ENCODE peak calls at places on chromosomes 13 and 19, in ten cellular contexts. J is ovary, B is A549, Z is sigmoid colon, R is stomach, I is transverse colon, Q is HepG2, N is SK-N-SH, V is esophagus muscularis mucosa, U is suprapubic skin. D is an unnamed sample.
A peak's percentile ranks its signal among the peaks of the same experiment; 100 is the strongest.

GRCh38 chr13:24997367-24997967 is 98.5 kb upstream of the PABPC3 start:
- DNase-seq in Z (no peak), Q (peak; percentile 22), R (no peak), N (peak; percentile 29), U (no peak), B (peak; percentile 35), I (no peak), J (no peak), V (peak; percentile 37), D (peak; percentile 67)

GRCh38 chr13:112768795-112769411 is 79.1 kb downstream of the ATP11A start:
- DNase-seq in U (no peak), B (no peak), R (peak; percentile 64), J (no peak), Q (no peak), N (no peak), I (peak; percentile 23), V (no peak), Z (no peak), D (no peak)

GRCh38 chr13:87235621-87236020 is 435.6 kb upstream of the SLITRK5 start:
- DNase-seq in V (no peak), J (no peak), U (no peak), R (no peak), Z (no peak), I (no peak), B (no peak), N (no peak), Q (no peak), D (no peak)

GRCh38 chr13:62524498-62524897 is 1108.8 kb upstream of the PCDH20 start:
- DNase-seq in U (no peak), R (no peak), N (no peak), J (no peak), I (no peak), Q (no peak), B (no peak), Z (no peak), V (no peak), D (no peak)

GRCh38 chr19:45051929-45052579 is 13.2 kb downstream of the CLASRP start:
- DNase-seq in I (peak; percentile 54), B (no peak), Z (no peak), V (no peak), Q (no peak), U (no peak), J (no peak), N (no peak), R (peak; percentile 85), D (no peak)

GRCh38 chr19:39263912-39264305 is 4.3 kb upstream of the IFNL2 start:
- DNase-seq in I (no peak), J (no peak), N (no peak), Q (no peak), U (no peak), R (no peak), Z (no peak), V (no peak), B (no peak), D (no peak)

GRCh38 chr19:23075031-23075733 is 41.6 kb upstream of the ZNF730 start:
- DNase-seq in Z (peak; percentile 76), U (peak; percentile 60), B (no peak), R (no peak), V (no peak), J (peak; percentile 76), N (peak; percentile 92), I (peak; percentile 19), Q (no peak), D (no peak)

GRCh38 chr13:27183561-27184147 is 12.0 kb upstream of the USP12 start:
- DNase-seq in Q (no peak), I (no peak), Z (no peak), R (no peak), V (peak; percentile 79), J (no peak), N (no peak), B (peak; percentile 85), U (no peak), D (no peak)

GRCh38 chr19:5091576-5092215 is 122.8 kb downstream of the KDM4B start:
- DNase-seq in Q (no peak), B (no peak), R (no peak), Z (no peak), I (no peak), V (no peak), J (no peak), U (no peak), N (no peak), D (no peak)

GRCh38 chr19:18153555-18154134 is 682 bp downstream of the PIK3R2 start:
- DNase-seq in Q (no peak), I (peak; percentile 48), Z (no peak), R (no peak), V (peak; percentile 90), U (peak; percentile 82), N (peak; percentile 59), B (no peak), J (peak; percentile 71), D (no peak)

GRCh38 chr19:50728084-50728737 is 5.0 kb downstream of the CLEC11A start:
- DNase-seq in I (peak; percentile 42), V (no peak), B (no peak), Z (peak; percentile 91), R (peak; percentile 43), Q (peak; percentile 20), N (peak; percentile 79), J (peak; percentile 89), U (peak; percentile 81), D (peak; percentile 62)

GRCh38 chr19:32404939-32405430 is 585 bp upstream of the DPY19L3 start:
- DNase-seq in N (no peak), U (peak; percentile 84), J (peak; percentile 83), Z (peak; percentile 80), Q (peak; percentile 19), I (peak; percentile 57), B (no peak), V (peak; percentile 92), R (peak; percentile 69), D (peak; percentile 35)

GRCh38 chr19:34332027-34332786 is 32.8 kb upstream of the GPI start:
- DNase-seq in I (no peak), B (no peak), N (no peak), V (no peak), Q (no peak), J (no peak), R (no peak), Z (no peak), U (no peak), D (no peak)

DNA sequence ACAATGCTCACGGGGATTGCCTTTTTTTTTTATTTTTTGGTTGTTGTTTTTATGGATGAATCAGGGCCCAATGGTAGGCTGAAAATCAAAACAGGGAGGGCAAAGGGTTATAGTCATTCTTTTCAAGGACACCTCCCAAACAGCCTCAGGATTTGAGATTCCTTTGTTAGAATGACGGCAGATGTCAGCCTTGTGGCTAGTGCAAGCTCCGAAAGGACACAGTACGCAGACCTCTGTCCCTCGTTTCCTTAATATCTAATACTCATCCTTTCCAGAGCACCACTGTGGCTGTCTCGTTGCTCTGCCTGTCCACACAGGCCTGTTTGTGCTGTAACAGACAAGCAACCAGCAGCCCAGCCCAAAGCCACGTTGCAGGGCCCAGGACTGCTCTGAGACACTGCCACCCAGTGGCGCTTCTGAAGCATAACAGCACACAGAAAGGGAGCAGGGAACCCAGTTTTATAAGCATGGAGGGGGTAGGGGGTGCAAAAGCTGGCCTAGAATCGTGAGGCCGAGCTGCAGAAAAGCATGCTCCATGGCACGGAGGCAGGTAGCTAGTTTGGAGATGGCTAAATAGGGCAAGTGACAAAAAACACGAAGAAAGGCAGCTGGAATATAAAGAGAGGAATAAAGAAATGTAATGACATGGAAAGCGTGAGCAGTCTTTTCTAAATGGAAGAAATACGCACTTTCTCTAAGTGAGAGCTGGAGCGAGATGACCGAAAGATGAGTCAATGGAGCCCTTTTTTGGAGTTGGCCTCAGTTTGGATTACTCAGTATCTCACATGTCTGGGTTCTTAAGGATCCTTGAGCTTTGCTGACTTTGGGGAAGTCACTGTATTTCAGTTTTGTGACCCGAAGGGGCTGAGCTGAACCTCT is 40.7 kb upstream of the MEDAG start:
- DNase-seq in U (peak; percentile 91), I (peak; percentile 80), B (peak; percentile 81), Q (peak; percentile 80), N (peak; percentile 80), V (no peak), J (peak; percentile 86), R (peak; percentile 75), Z (peak; percentile 92), D (peak; percentile 52)
- TF ChIP-seq EP300 in U (no peak), I (no peak), B (no peak), Q (no peak), N (peak; percentile 21), V (no peak), J (no peak), R (no peak), Z (no peak), D (no peak)

DNA sequence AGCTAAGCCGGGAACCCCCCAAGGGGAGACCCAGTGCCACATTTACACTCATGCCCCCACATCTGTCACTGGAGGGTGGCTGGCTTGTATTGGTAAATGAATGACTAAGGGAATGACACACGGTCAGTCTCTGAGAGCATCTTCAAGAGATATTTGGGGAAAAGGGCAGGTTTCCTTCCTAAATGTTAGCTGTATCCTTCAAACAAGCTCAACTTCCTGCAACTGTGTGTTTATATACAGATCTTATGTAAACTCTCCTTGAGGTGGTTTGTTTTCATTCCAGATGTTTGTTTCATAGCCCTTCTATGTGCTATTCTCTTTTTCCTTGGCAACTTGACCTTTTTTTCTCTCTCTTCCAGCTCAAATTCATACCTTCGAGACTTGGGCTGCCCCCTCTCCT is 192.6 kb downstream of the COL4A1 start:
- DNase-seq in J (no peak), V (no peak), Q (no peak), Z (no peak), I (no peak), R (no peak), U (no peak), B (no peak), N (no peak), D (no peak)
- TF ChIP-seq EP300 in J (no peak), V (no peak), Q (no peak), Z (no peak), I (no peak), R (no peak), U (no peak), B (no peak), N (no peak), D (no peak)

GRCh38 chr13:91690944-91691343 is 292.5 kb downstream of the GPC5 start:
- DNase-seq in B (no peak), I (no peak), U (no peak), R (no peak), J (no peak), N (no peak), Q (no peak), V (no peak), Z (no peak), D (no peak)
- TF ChIP-seq EP300 in B (no peak), I (no peak), U (no peak), R (no peak), J (no peak), N (no peak), Q (no peak), V (no peak), Z (no peak), D (no peak)

DNA sequence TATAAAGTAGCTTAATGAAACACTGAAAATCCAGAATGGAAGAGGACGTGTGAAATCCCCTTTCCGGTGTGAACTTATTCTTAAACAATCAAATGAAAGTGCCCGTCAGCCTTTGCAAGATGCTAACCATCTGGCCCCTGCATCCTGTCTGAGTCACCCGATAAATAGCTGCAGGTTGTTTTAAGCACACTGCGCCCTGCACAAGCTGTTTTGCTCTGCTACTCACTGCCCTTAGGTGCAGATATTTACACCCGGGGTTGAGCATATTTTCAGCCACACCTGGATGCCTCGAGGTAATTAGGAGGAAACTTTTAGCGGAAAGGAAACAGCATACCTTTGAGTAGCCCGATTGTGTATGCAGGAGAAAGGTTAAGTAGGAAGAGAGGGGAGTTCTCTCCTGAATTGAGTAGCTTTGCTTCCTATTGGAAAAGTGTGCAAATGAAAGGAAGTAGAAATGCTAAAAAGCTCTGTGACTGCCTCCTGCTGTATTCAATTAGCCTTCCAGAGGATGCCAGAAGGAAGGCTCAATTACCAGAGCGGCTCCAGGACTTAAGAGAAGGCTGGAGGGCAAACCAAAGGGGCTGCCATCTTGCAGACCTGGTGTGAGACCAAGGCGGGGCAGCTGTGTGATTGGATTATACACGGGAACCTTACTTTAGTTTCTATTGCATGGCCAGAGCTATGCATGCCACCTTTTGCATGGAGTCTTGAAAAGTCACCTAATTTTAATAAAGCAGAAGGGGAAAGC is 42.5 kb downstream of the IRS2 start:
- DNase-seq in I (peak; percentile 56), N (peak; percentile 79), Q (no peak), V (peak; percentile 89), Z (no peak), B (peak; percentile 64), J (no peak), U (no peak), R (no peak), D (no peak)
- TF ChIP-seq EP300 in I (no peak), N (peak; percentile 66), Q (no peak), V (no peak), Z (no peak), B (no peak), J (no peak), U (no peak), R (no peak), D (no peak)